ENCODE peak calls at places on chromosomes 13 and 19, in nine cellular contexts. Q is left cardiac atrium, K is A549, F is AG09319, W is HEK293T, B is endodermal cell, U is ureter, J is thoracic aorta, H is fibroblast of pulmonary artery. A is an unnamed sample.

GRCh38 chr19:28290963-28291657 is 921.8 kb downstream of the UQCRFS1 start:
- DNase-seq in B (peak; percentile 88), K (no peak), H (no peak), U (no peak), J (no peak), F (no peak), Q (no peak), W (no peak), A (no peak)

GRCh38 chr13:41487222-41487621 is 29.9 kb downstream of the RGCC start:
- DNase-seq in J (no peak), K (no peak), F (no peak), W (no peak), Q (no peak), U (no peak), H (no peak), B (no peak), A (no peak)

GRCh38 chr19:16075430-16076153 is 703 bp upstream of the TPM4 start:
- DNase-seq in B (peak; percentile 54), W (no peak), Q (no peak), U (no peak), F (no peak), J (no peak), H (no peak), K (no peak), A (no peak)

GRCh38 chr13:49060698-49061387 is 85.1 kb downstream of the FNDC3A start:
- DNase-seq in F (no peak), B (no peak), W (no peak), H (peak; percentile 63), U (no peak), J (no peak), K (no peak), Q (no peak), A (no peak)

GRCh38 chr13:71303144-71303543 is 563.9 kb downstream of the DACH1 start:
- DNase-seq in W (no peak), B (peak; percentile 58), U (no peak), K (no peak), H (peak; percentile 11), F (no peak), Q (no peak), J (no peak), A (no peak)

GRCh38 chr13:90787007-90787406 is 560.5 kb upstream of the MIR17HG start:
- DNase-seq in Q (no peak), H (peak; percentile 31), J (no peak), K (no peak), W (no peak), U (no peak), B (no peak), F (no peak), A (peak; percentile 10)

GRCh38 chr13:34926513-34926912 is 15.6 kb upstream of the NBEA start:
- DNase-seq in H (peak; percentile 78), J (no peak), F (no peak), U (no peak), B (no peak), W (no peak), K (no peak), Q (no peak), A (peak; percentile 71)

GRCh38 chr13:75870397-75870801 is 234.3 kb downstream of the LMO7 start:
- DNase-seq in J (no peak), F (no peak), B (peak; percentile 53), U (no peak), W (peak; percentile 70), Q (no peak), K (peak; percentile 15), H (peak; percentile 49), A (no peak)

GRCh38 chr13:110392510-110393233 is 85.6 kb downstream of the COL4A2 start:
- DNase-seq in U (no peak), F (no peak), Q (no peak), B (no peak), J (no peak), H (peak; percentile 96), K (no peak), W (no peak), A (peak; percentile 92)

GRCh38 chr19:10270180-10270615 is 722 bp upstream of the ICAM1 start:
- DNase-seq in H (peak; percentile 53), B (peak; percentile 64), U (peak; percentile 75), F (no peak), K (no peak), J (no peak), W (no peak), Q (peak; percentile 79), A (no peak)

GRCh38 chr13:80226645-80227044 is 114.3 kb downstream of the SPRY2 start:
- DNase-seq in Q (no peak), F (no peak), U (no peak), B (no peak), K (no peak), H (no peak), W (no peak), J (no peak), A (no peak)

GRCh38 chr13:114035186-114035582 is 61.3 kb upstream of the C13orf46 start:
- DNase-seq in W (no peak), Q (no peak), H (no peak), J (no peak), B (no peak), F (no peak), K (no peak), U (no peak), A (no peak)

GRCh38 chr19:16467581-16467980 is 4.2 kb downstream of the EPS15L1 start:
- DNase-seq in Q (peak; percentile 48), K (no peak), B (no peak), F (no peak), J (no peak), U (no peak), H (no peak), W (no peak), A (no peak)

GRCh38 chr19:16373539-16373938 is 48.9 kb downstream of the KLF2 start:
- DNase-seq in J (no peak), W (no peak), F (no peak), U (no peak), B (no peak), Q (no peak), K (no peak), H (peak; percentile 54), A (peak; percentile 70)

GRCh38 chr13:36718146-36718545 is 44.3 kb downstream of the SERTM1 start:
- DNase-seq in K (no peak), H (peak; percentile 36), Q (no peak), B (no peak), W (no peak), J (no peak), U (no peak), F (no peak), A (no peak)

GRCh38 chr13:21074601-21075302 is 13.4 kb upstream of the LATS2 start:
- DNase-seq in F (no peak), Q (peak; percentile 37), W (no peak), H (no peak), B (no peak), U (no peak), J (no peak), K (no peak), A (no peak)

GRCh38 chr19:36140289-36141038 is 598 bp downstream of the CAPNS1 start:
- DNase-seq in W (peak; percentile 60), Q (peak; percentile 65), J (no peak), F (no peak), U (peak; percentile 65), K (peak; percentile 96), H (peak; percentile 57), B (peak; percentile 87), A (peak; percentile 62)

GRCh38 chr13:66074018-66074615 is 1156.0 kb downstream of the PCDH9 start:
- DNase-seq in J (no peak), Q (no peak), H (no peak), K (no peak), W (no peak), U (no peak), F (no peak), B (no peak), A (no peak)

GRCh38 chr13:110218601-110219201 is 88.3 kb downstream of the COL4A1 start:
- DNase-seq in U (no peak), W (no peak), J (no peak), K (no peak), H (no peak), Q (peak; percentile 48), B (no peak), F (no peak), A (peak; percentile 63)

GRCh38 chr19:33280351-33280921 is 21.9 kb downstream of the CEBPA start:
- DNase-seq in W (no peak), B (no peak), F (no peak), K (no peak), Q (peak; percentile 19), U (no peak), J (no peak), H (no peak), A (no peak)

GRCh38 chr13:66446413-66446812 is 783.7 kb downstream of the PCDH9 start:
- DNase-seq in U (no peak), J (no peak), W (no peak), F (no peak), Q (no peak), B (no peak), K (no peak), H (no peak), A (no peak)

GRCh38 chr19:57334191-57334590 is 13.9 kb downstream of the ZNF543 start:
- DNase-seq in U (no peak), B (no peak), Q (no peak), K (no peak), W (no peak), H (peak; percentile 26), J (no peak), F (no peak), A (no peak)

GRCh38 chr13:93045836-93046235 is 180.8 kb upstream of the GPC6 start:
- DNase-seq in W (no peak), F (no peak), B (no peak), J (no peak), K (no peak), H (peak; percentile 21), Q (no peak), U (no peak), A (peak; percentile 28)

GRCh38 chr19:44776402-44777096 is 1.1 kb upstream of the CBLC start:
- DNase-seq in Q (no peak), B (no peak), W (no peak), J (no peak), F (no peak), U (peak; percentile 92), K (no peak), H (no peak), A (no peak)

GRCh38 chr19:32254128-32254527 is 91.3 kb upstream of the ZNF507 start:
- DNase-seq in Q (no peak), K (no peak), U (no peak), H (no peak), B (no peak), F (no peak), W (no peak), J (no peak), A (no peak)